ENCODE peak calls at places on chromosomes 6 and 20, in five cellular contexts. One of them, this sample, is unnamed.

GRCh38 chr6:2958802-2959201 is 12.6 kb downstream of the SERPINB6 start:
- DNase-seq in activated naive CD8-positive, alpha-beta T cell treated with anti-CD3 and anti-CD28 coated beads, Interleukin-2, amount 50 U/mL, for 16 hours: no peak
- DNase-seq in NCI-H774: no peak
- DNase-seq in GM10248: no peak
- DNase-seq in stimulated activated naive CD8-positive, alpha-beta T cell treated with anti-CD3 and anti-CD28 coated beads, Interleukin-15, Interleukin-2, amounts not matched to agents 100 U/mL and 50 U/mL, for 24 hours: no peak
- DNase-seq in this sample: no peak

GRCh38 chr6:83270971-83271714 is 78.0 kb downstream of the RWDD2A start:
- DNase-seq in activated naive CD8-positive, alpha-beta T cell treated with anti-CD3 and anti-CD28 coated beads, Interleukin-2, amount 50 U/mL, for 16 hours: no peak
- DNase-seq in NCI-H774: no peak
- DNase-seq in GM10248: no peak
- DNase-seq in stimulated activated naive CD8-positive, alpha-beta T cell treated with anti-CD3 and anti-CD28 coated beads, Interleukin-15, Interleukin-2, amounts not matched to agents 100 U/mL and 50 U/mL, for 24 hours: no peak
- DNase-seq in this sample: no peak

GRCh38 chr20:22343612-22344011 is 240.8 kb downstream of the FOXA2 start:
- DNase-seq in activated naive CD8-positive, alpha-beta T cell treated with anti-CD3 and anti-CD28 coated beads, Interleukin-2, amount 50 U/mL, for 16 hours: no peak
- DNase-seq in NCI-H774: no peak
- DNase-seq in GM10248: no peak
- DNase-seq in stimulated activated naive CD8-positive, alpha-beta T cell treated with anti-CD3 and anti-CD28 coated beads, Interleukin-15, Interleukin-2, amounts not matched to agents 100 U/mL and 50 U/mL, for 24 hours: no peak
- DNase-seq in this sample: no peak

GRCh38 chr6:166494757-166495486 is 91.6 kb downstream of the RAMACL start:
- DNase-seq in activated naive CD8-positive, alpha-beta T cell treated with anti-CD3 and anti-CD28 coated beads, Interleukin-2, amount 50 U/mL, for 16 hours: no peak
- DNase-seq in NCI-H774: no peak
- DNase-seq in GM10248: no peak
- DNase-seq in stimulated activated naive CD8-positive, alpha-beta T cell treated with anti-CD3 and anti-CD28 coated beads, Interleukin-15, Interleukin-2, amounts not matched to agents 100 U/mL and 50 U/mL, for 24 hours: peak
- DNase-seq in this sample: no peak

GRCh38 chr6:169452117-169452868 is 198.6 kb upstream of the THBS2 start:
- DNase-seq in activated naive CD8-positive, alpha-beta T cell treated with anti-CD3 and anti-CD28 coated beads, Interleukin-2, amount 50 U/mL, for 16 hours: no peak
- DNase-seq in NCI-H774: no peak
- DNase-seq in GM10248: no peak
- DNase-seq in stimulated activated naive CD8-positive, alpha-beta T cell treated with anti-CD3 and anti-CD28 coated beads, Interleukin-15, Interleukin-2, amounts not matched to agents 100 U/mL and 50 U/mL, for 24 hours: no peak
- DNase-seq in this sample: no peak

GRCh38 chr6:79048611-79049010 is 29.4 kb downstream of the PHIP start:
- DNase-seq in activated naive CD8-positive, alpha-beta T cell treated with anti-CD3 and anti-CD28 coated beads, Interleukin-2, amount 50 U/mL, for 16 hours: no peak
- DNase-seq in NCI-H774: no peak
- DNase-seq in GM10248: no peak
- DNase-seq in stimulated activated naive CD8-positive, alpha-beta T cell treated with anti-CD3 and anti-CD28 coated beads, Interleukin-15, Interleukin-2, amounts not matched to agents 100 U/mL and 50 U/mL, for 24 hours: peak
- DNase-seq in this sample: no peak

GRCh38 chr20:53865905-53866786 is 204.2 kb downstream of the BCAS1 start:
- DNase-seq in activated naive CD8-positive, alpha-beta T cell treated with anti-CD3 and anti-CD28 coated beads, Interleukin-2, amount 50 U/mL, for 16 hours: no peak
- DNase-seq in NCI-H774: no peak
- DNase-seq in GM10248: no peak
- DNase-seq in stimulated activated naive CD8-positive, alpha-beta T cell treated with anti-CD3 and anti-CD28 coated beads, Interleukin-15, Interleukin-2, amounts not matched to agents 100 U/mL and 50 U/mL, for 24 hours: no peak
- DNase-seq in this sample: no peak

GRCh38 chr6:155448823-155449789 is 6.5 kb downstream of the NOX3 start:
- DNase-seq in activated naive CD8-positive, alpha-beta T cell treated with anti-CD3 and anti-CD28 coated beads, Interleukin-2, amount 50 U/mL, for 16 hours: no peak
- DNase-seq in NCI-H774: no peak
- DNase-seq in GM10248: no peak
- DNase-seq in stimulated activated naive CD8-positive, alpha-beta T cell treated with anti-CD3 and anti-CD28 coated beads, Interleukin-15, Interleukin-2, amounts not matched to agents 100 U/mL and 50 U/mL, for 24 hours: no peak
- DNase-seq in this sample: no peak

GRCh38 chr6:53985361-53985760 is 125.9 kb upstream of the MLIP start:
- DNase-seq in activated naive CD8-positive, alpha-beta T cell treated with anti-CD3 and anti-CD28 coated beads, Interleukin-2, amount 50 U/mL, for 16 hours: no peak
- DNase-seq in NCI-H774: no peak
- DNase-seq in GM10248: no peak
- DNase-seq in stimulated activated naive CD8-positive, alpha-beta T cell treated with anti-CD3 and anti-CD28 coated beads, Interleukin-15, Interleukin-2, amounts not matched to agents 100 U/mL and 50 U/mL, for 24 hours: no peak
- DNase-seq in this sample: no peak

GRCh38 chr6:78781001-78781400 is 86.3 kb upstream of the IRAK1BP1 start:
- DNase-seq in activated naive CD8-positive, alpha-beta T cell treated with anti-CD3 and anti-CD28 coated beads, Interleukin-2, amount 50 U/mL, for 16 hours: no peak
- DNase-seq in NCI-H774: no peak
- DNase-seq in GM10248: no peak
- DNase-seq in stimulated activated naive CD8-positive, alpha-beta T cell treated with anti-CD3 and anti-CD28 coated beads, Interleukin-15, Interleukin-2, amounts not matched to agents 100 U/mL and 50 U/mL, for 24 hours: no peak
- DNase-seq in this sample: no peak

GRCh38 chr20:24584538-24585356 is 115.3 kb downstream of the SYNDIG1 start:
- DNase-seq in activated naive CD8-positive, alpha-beta T cell treated with anti-CD3 and anti-CD28 coated beads, Interleukin-2, amount 50 U/mL, for 16 hours: no peak
- DNase-seq in NCI-H774: no peak
- DNase-seq in GM10248: no peak
- DNase-seq in stimulated activated naive CD8-positive, alpha-beta T cell treated with anti-CD3 and anti-CD28 coated beads, Interleukin-15, Interleukin-2, amounts not matched to agents 100 U/mL and 50 U/mL, for 24 hours: no peak
- DNase-seq in this sample: no peak

GRCh38 chr6:134870677-134871498 is 79.0 kb downstream of the ALDH8A1 start:
- DNase-seq in activated naive CD8-positive, alpha-beta T cell treated with anti-CD3 and anti-CD28 coated beads, Interleukin-2, amount 50 U/mL, for 16 hours: no peak
- DNase-seq in NCI-H774: peak
- DNase-seq in GM10248: peak
- DNase-seq in stimulated activated naive CD8-positive, alpha-beta T cell treated with anti-CD3 and anti-CD28 coated beads, Interleukin-15, Interleukin-2, amounts not matched to agents 100 U/mL and 50 U/mL, for 24 hours: no peak
- DNase-seq in this sample: peak